ENCODE peak calls at places on chromosomes 6 and 20, in six cellular contexts. One of them, this sample, is unnamed.

GRCh38 chr20:6632187-6632586 is 135.3 kb upstream of the BMP2 start:
- DNase-seq in fibroblast of pulmonary artery: peak; percentile 42
- DNase-seq in heart left ventricle: peak; percentile 52
- DNase-seq in progenitor cell of endocrine pancreas: no peak
- DNase-seq in bronchial epithelial cell: peak; percentile 31
- DNase-seq in AG09309: no peak
- DNase-seq in this sample: no peak

GRCh38 chr6:90411292-90411781 is 114.7 kb upstream of the BACH2 start:
- DNase-seq in fibroblast of pulmonary artery: no peak
- DNase-seq in heart left ventricle: no peak
- DNase-seq in progenitor cell of endocrine pancreas: no peak
- DNase-seq in bronchial epithelial cell: peak; percentile 99
- DNase-seq in AG09309: no peak
- DNase-seq in this sample: no peak

GRCh38 chr20:62060631-62061541 is 4.8 kb downstream of the TAF4 start:
- DNase-seq in fibroblast of pulmonary artery: no peak
- DNase-seq in heart left ventricle: no peak
- DNase-seq in progenitor cell of endocrine pancreas: no peak
- DNase-seq in bronchial epithelial cell: no peak
- DNase-seq in AG09309: no peak
- DNase-seq in this sample: no peak

GRCh38 chr6:7642784-7643183 is 52.8 kb downstream of the SNRNP48 start:
- DNase-seq in fibroblast of pulmonary artery: no peak
- DNase-seq in heart left ventricle: no peak
- DNase-seq in progenitor cell of endocrine pancreas: no peak
- DNase-seq in bronchial epithelial cell: no peak
- DNase-seq in AG09309: no peak
- DNase-seq in this sample: no peak

GRCh38 chr20:16434087-16434664 is 139.1 kb downstream of the KIF16B start:
- DNase-seq in fibroblast of pulmonary artery: peak; percentile 44
- DNase-seq in heart left ventricle: peak; percentile 38
- DNase-seq in progenitor cell of endocrine pancreas: peak; percentile 13
- DNase-seq in bronchial epithelial cell: peak; percentile 38
- DNase-seq in AG09309: no peak
- DNase-seq in this sample: peak; percentile 69

GRCh38 chr6:81876977-81877376 is 124.5 kb upstream of the TENT5A start:
- DNase-seq in fibroblast of pulmonary artery: no peak
- DNase-seq in heart left ventricle: no peak
- DNase-seq in progenitor cell of endocrine pancreas: no peak
- DNase-seq in bronchial epithelial cell: peak; percentile 50
- DNase-seq in AG09309: no peak
- DNase-seq in this sample: no peak

GRCh38 chr20:57835462-57836455 is 125.9 kb upstream of the PMEPA1 start:
- DNase-seq in fibroblast of pulmonary artery: no peak
- DNase-seq in heart left ventricle: no peak
- DNase-seq in progenitor cell of endocrine pancreas: no peak
- DNase-seq in bronchial epithelial cell: no peak
- DNase-seq in AG09309: no peak
- DNase-seq in this sample: no peak

GRCh38 chr20:13487202-13487601 is 151.5 kb downstream of the TASP1 start:
- DNase-seq in fibroblast of pulmonary artery: no peak
- DNase-seq in heart left ventricle: no peak
- DNase-seq in progenitor cell of endocrine pancreas: no peak
- DNase-seq in bronchial epithelial cell: no peak
- DNase-seq in AG09309: no peak
- DNase-seq in this sample: no peak

GRCh38 chr6:11242709-11243108 is 10.2 kb upstream of the NEDD9 start:
- DNase-seq in fibroblast of pulmonary artery: no peak
- DNase-seq in heart left ventricle: no peak
- DNase-seq in progenitor cell of endocrine pancreas: no peak
- DNase-seq in bronchial epithelial cell: no peak
- DNase-seq in AG09309: peak; percentile 59
- DNase-seq in this sample: no peak

GRCh38 chr6:113591896-113592827 is 265.0 kb upstream of the MARCKS start:
- DNase-seq in fibroblast of pulmonary artery: peak; percentile 72
- DNase-seq in heart left ventricle: no peak
- DNase-seq in progenitor cell of endocrine pancreas: no peak
- DNase-seq in bronchial epithelial cell: peak; percentile 61
- DNase-seq in AG09309: no peak
- DNase-seq in this sample: no peak

GRCh38 chr20:24870876-24871275 is 78.2 kb upstream of the CST7 start:
- DNase-seq in fibroblast of pulmonary artery: no peak
- DNase-seq in heart left ventricle: no peak
- DNase-seq in progenitor cell of endocrine pancreas: no peak
- DNase-seq in bronchial epithelial cell: no peak
- DNase-seq in AG09309: no peak
- DNase-seq in this sample: no peak

GRCh38 chr6:88013554-88013953 is 34.1 kb upstream of the SPACA1 start:
- DNase-seq in fibroblast of pulmonary artery: no peak
- DNase-seq in heart left ventricle: no peak
- DNase-seq in progenitor cell of endocrine pancreas: no peak
- DNase-seq in bronchial epithelial cell: no peak
- DNase-seq in AG09309: no peak
- DNase-seq in this sample: no peak
- TF ChIP-seq CTCF in fibroblast of pulmonary artery: no peak
- TF ChIP-seq CTCF in heart left ventricle: no peak
- TF ChIP-seq CTCF in progenitor cell of endocrine pancreas: peak; percentile 29
- TF ChIP-seq CTCF in bronchial epithelial cell: no peak
- TF ChIP-seq CTCF in AG09309: peak; percentile 10
- TF ChIP-seq CTCF in this sample: no peak

DNA sequence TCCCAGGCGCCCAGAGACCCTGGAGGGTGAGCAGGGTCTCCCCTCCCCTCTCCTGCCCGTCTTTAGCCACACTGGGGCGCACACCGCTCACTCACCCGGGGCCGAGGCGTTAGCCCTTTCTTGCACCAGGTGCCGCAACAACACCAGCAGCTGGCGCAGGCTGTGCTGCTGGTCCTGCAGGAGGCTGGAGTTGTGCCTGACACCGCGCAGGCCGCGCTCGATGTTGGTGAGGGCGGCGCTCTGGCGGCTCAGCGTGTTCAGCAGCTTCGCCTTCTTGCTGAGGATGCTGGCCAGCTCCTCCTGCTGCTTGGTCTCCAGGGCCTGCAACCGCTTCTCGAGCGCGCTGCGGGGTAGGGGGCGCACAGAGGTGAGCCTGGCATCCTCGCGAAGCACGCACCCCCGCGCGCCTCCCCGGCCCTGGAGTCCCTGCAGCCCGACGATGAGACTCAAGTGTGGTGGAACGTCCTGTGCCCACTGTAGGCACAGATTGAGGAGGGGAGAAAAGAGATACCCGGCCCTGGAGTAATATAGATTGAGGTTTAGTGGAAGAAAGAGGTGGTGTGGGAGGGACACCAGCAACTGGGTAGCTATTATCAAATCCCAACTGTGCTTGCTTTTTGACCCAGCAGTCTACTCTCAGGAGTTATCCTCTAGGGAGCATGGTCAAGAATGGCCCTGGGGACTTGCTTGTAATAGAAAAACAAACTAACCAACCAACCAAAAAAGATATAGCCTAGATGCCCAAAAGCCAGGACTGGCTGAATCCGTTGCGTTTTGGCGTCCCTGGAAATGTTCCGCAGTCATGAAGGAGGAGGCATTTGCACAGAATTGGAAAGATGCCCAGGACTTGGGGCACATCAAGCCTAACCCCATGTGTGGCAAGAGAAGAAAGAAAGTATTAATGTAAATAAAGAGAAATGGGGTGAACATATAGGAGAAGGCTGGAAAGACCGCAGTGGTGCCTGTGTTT is 30.9 kb downstream of the ANGPT4 start:
- DNase-seq in fibroblast of pulmonary artery: peak; percentile 53
- DNase-seq in heart left ventricle: peak; percentile 55
- DNase-seq in progenitor cell of endocrine pancreas: peak; percentile 54
- DNase-seq in bronchial epithelial cell: peak; percentile 52
- DNase-seq in AG09309: peak; percentile 8
- DNase-seq in this sample: peak; percentile 61
- TF ChIP-seq CTCF in fibroblast of pulmonary artery: no peak
- TF ChIP-seq CTCF in heart left ventricle: no peak
- TF ChIP-seq CTCF in progenitor cell of endocrine pancreas: peak; percentile 41
- TF ChIP-seq CTCF in bronchial epithelial cell: peak; percentile 34
- TF ChIP-seq CTCF in AG09309: no peak
- TF ChIP-seq CTCF in this sample: no peak

GRCh38 chr20:20136313-20136712 is 84.0 kb downstream of the CFAP61 start:
- DNase-seq in fibroblast of pulmonary artery: no peak
- DNase-seq in heart left ventricle: no peak
- DNase-seq in progenitor cell of endocrine pancreas: no peak
- DNase-seq in bronchial epithelial cell: no peak
- DNase-seq in AG09309: no peak
- DNase-seq in this sample: no peak

GRCh38 chr20:20134941-20135572 is 82.7 kb downstream of the CFAP61 start:
- DNase-seq in fibroblast of pulmonary artery: no peak
- DNase-seq in heart left ventricle: no peak
- DNase-seq in progenitor cell of endocrine pancreas: no peak
- DNase-seq in bronchial epithelial cell: no peak
- DNase-seq in AG09309: no peak
- DNase-seq in this sample: no peak

GRCh38 chr20:20130399-20130798 is 78.1 kb downstream of the CFAP61 start:
- DNase-seq in fibroblast of pulmonary artery: peak; percentile 3
- DNase-seq in heart left ventricle: no peak
- DNase-seq in progenitor cell of endocrine pancreas: no peak
- DNase-seq in bronchial epithelial cell: peak; percentile 26
- DNase-seq in AG09309: no peak
- DNase-seq in this sample: no peak
- TF ChIP-seq CTCF in fibroblast of pulmonary artery: peak; percentile 6
- TF ChIP-seq CTCF in heart left ventricle: no peak
- TF ChIP-seq CTCF in progenitor cell of endocrine pancreas: peak; percentile 41
- TF ChIP-seq CTCF in bronchial epithelial cell: peak; percentile 33
- TF ChIP-seq CTCF in AG09309: peak; percentile 43
- TF ChIP-seq CTCF in this sample: no peak

DNA sequence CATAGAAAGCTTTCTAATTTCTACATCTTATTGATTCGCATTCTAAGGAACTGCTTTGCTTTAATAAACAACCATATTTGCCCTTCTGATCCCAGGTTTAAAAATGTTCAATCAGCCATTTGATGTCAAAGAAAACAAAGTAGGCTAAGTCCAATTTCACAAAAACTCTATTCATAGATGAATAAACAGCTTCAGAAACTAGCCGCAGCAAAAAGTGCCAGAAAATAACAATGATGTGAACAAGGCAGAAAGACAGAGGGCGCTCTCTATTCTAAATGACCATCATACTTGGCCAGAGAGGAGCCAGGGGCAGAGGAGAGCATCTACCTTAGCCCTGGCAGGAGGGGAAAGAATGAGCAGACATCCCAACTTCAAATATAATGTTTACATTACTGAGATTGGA is 9.7 kb downstream of the CNKSR3 start:
- DNase-seq in fibroblast of pulmonary artery: no peak
- DNase-seq in heart left ventricle: no peak
- DNase-seq in progenitor cell of endocrine pancreas: no peak
- DNase-seq in bronchial epithelial cell: no peak
- DNase-seq in AG09309: no peak
- DNase-seq in this sample: no peak
- TF ChIP-seq CTCF in fibroblast of pulmonary artery: peak; percentile 51
- TF ChIP-seq CTCF in heart left ventricle: peak; percentile 35
- TF ChIP-seq CTCF in progenitor cell of endocrine pancreas: peak; percentile 44
- TF ChIP-seq CTCF in bronchial epithelial cell: peak; percentile 50
- TF ChIP-seq CTCF in AG09309: peak; percentile 35
- TF ChIP-seq CTCF in this sample: no peak

GRCh38 chr6:44667226-44667625 is 279.7 kb downstream of the CDC5L start:
- DNase-seq in fibroblast of pulmonary artery: peak; percentile 85
- DNase-seq in heart left ventricle: no peak
- DNase-seq in progenitor cell of endocrine pancreas: no peak
- DNase-seq in bronchial epithelial cell: no peak
- DNase-seq in AG09309: peak; percentile 93
- DNase-seq in this sample: no peak
- TF ChIP-seq CTCF in fibroblast of pulmonary artery: no peak
- TF ChIP-seq CTCF in heart left ventricle: no peak
- TF ChIP-seq CTCF in progenitor cell of endocrine pancreas: no peak
- TF ChIP-seq CTCF in bronchial epithelial cell: no peak
- TF ChIP-seq CTCF in AG09309: no peak
- TF ChIP-seq CTCF in this sample: no peak

GRCh38 chr6:14396826-14397517 is 279.4 kb downstream of the CD83 start:
- DNase-seq in fibroblast of pulmonary artery: no peak
- DNase-seq in heart left ventricle: no peak
- DNase-seq in progenitor cell of endocrine pancreas: no peak
- DNase-seq in bronchial epithelial cell: peak; percentile 63
- DNase-seq in AG09309: no peak
- DNase-seq in this sample: no peak
- TF ChIP-seq CTCF in fibroblast of pulmonary artery: peak; percentile 22
- TF ChIP-seq CTCF in heart left ventricle: no peak
- TF ChIP-seq CTCF in progenitor cell of endocrine pancreas: peak; percentile 52
- TF ChIP-seq CTCF in bronchial epithelial cell: peak; percentile 16
- TF ChIP-seq CTCF in AG09309: peak; percentile 36
- TF ChIP-seq CTCF in this sample: no peak

DNA sequence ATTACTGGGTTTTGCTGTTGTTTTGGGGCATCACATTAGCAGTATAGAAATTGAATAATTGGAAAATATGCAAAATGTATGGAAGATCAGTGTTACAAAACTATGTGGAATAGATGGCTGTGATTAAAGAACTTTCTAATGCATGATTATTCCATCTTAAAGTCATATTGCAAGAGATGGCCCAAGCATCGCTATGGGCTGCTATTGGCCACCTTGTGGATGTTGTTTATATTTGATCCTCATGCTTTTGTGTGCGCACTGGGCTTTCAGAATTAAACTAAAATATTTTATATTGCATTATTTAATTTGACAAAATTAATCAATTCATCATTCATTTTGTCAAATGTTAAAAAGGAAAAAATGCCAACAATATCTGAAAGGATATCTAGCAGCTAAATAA is 16.1 kb upstream of the HMGN3 start:
- DNase-seq in fibroblast of pulmonary artery: no peak
- DNase-seq in heart left ventricle: no peak
- DNase-seq in progenitor cell of endocrine pancreas: no peak
- DNase-seq in bronchial epithelial cell: no peak
- DNase-seq in AG09309: no peak
- DNase-seq in this sample: no peak
- TF ChIP-seq CTCF in fibroblast of pulmonary artery: no peak
- TF ChIP-seq CTCF in heart left ventricle: no peak
- TF ChIP-seq CTCF in progenitor cell of endocrine pancreas: no peak
- TF ChIP-seq CTCF in bronchial epithelial cell: no peak
- TF ChIP-seq CTCF in AG09309: no peak
- TF ChIP-seq CTCF in this sample: no peak

GRCh38 chr6:12291785-12292604 is 1.8 kb downstream of the EDN1 start:
- DNase-seq in fibroblast of pulmonary artery: peak; percentile 62
- DNase-seq in heart left ventricle: no peak
- DNase-seq in progenitor cell of endocrine pancreas: no peak
- DNase-seq in bronchial epithelial cell: peak; percentile 55
- DNase-seq in AG09309: no peak
- DNase-seq in this sample: no peak
- TF ChIP-seq CTCF in fibroblast of pulmonary artery: peak; percentile 36
- TF ChIP-seq CTCF in heart left ventricle: peak; percentile 30
- TF ChIP-seq CTCF in progenitor cell of endocrine pancreas: peak; percentile 26
- TF ChIP-seq CTCF in bronchial epithelial cell: peak; percentile 39
- TF ChIP-seq CTCF in AG09309: no peak
- TF ChIP-seq CTCF in this sample: no peak

GRCh38 chr20:23080521-23080920 is 5.6 kb downstream of the CD93 start:
- DNase-seq in fibroblast of pulmonary artery: no peak
- DNase-seq in heart left ventricle: no peak
- DNase-seq in progenitor cell of endocrine pancreas: no peak
- DNase-seq in bronchial epithelial cell: no peak
- DNase-seq in AG09309: no peak
- DNase-seq in this sample: no peak

GRCh38 chr20:23077277-23077676 is 8.8 kb downstream of the CD93 start:
- DNase-seq in fibroblast of pulmonary artery: no peak
- DNase-seq in heart left ventricle: no peak
- DNase-seq in progenitor cell of endocrine pancreas: no peak
- DNase-seq in bronchial epithelial cell: no peak
- DNase-seq in AG09309: no peak
- DNase-seq in this sample: no peak

GRCh38 chr20:23079926-23080325 is 6.2 kb downstream of the CD93 start:
- DNase-seq in fibroblast of pulmonary artery: no peak
- DNase-seq in heart left ventricle: no peak
- DNase-seq in progenitor cell of endocrine pancreas: no peak
- DNase-seq in bronchial epithelial cell: no peak
- DNase-seq in AG09309: no peak
- DNase-seq in this sample: no peak

GRCh38 chr20:23078351-23078993 is 7.7 kb downstream of the CD93 start:
- DNase-seq in fibroblast of pulmonary artery: peak; percentile 76
- DNase-seq in heart left ventricle: no peak
- DNase-seq in progenitor cell of endocrine pancreas: no peak
- DNase-seq in bronchial epithelial cell: no peak
- DNase-seq in AG09309: no peak
- DNase-seq in this sample: no peak

GRCh38 chr20:23078994-23079364 is 7.1 kb downstream of the CD93 start:
- DNase-seq in fibroblast of pulmonary artery: no peak
- DNase-seq in heart left ventricle: no peak
- DNase-seq in progenitor cell of endocrine pancreas: no peak
- DNase-seq in bronchial epithelial cell: no peak
- DNase-seq in AG09309: no peak
- DNase-seq in this sample: no peak
- TF ChIP-seq CTCF in fibroblast of pulmonary artery: peak; percentile 25
- TF ChIP-seq CTCF in heart left ventricle: no peak
- TF ChIP-seq CTCF in progenitor cell of endocrine pancreas: peak; percentile 66
- TF ChIP-seq CTCF in bronchial epithelial cell: peak; percentile 15
- TF ChIP-seq CTCF in AG09309: no peak
- TF ChIP-seq CTCF in this sample: peak; percentile 13